ENCODE peak calls at places on chromosomes 1 and 21, in eight cellular contexts. One of them, this sample, is unnamed.

GRCh38 chr1:46643368-46643775 is 24.8 kb downstream of the ATPAF1 start:
- DNase-seq in cardiac muscle cell: peak; percentile 82
- DNase-seq in fibroblast of lung: peak; percentile 92
- DNase-seq in astrocyte of the cerebellum: peak; percentile 76
- DNase-seq in GF-D8: no peak
- DNase-seq in mesothelial cell of epicardium: no peak
- DNase-seq in stimulated activated CD4-positive, alpha-beta T cell treated with anti-CD3 and anti-CD28 coated beads, Interleukin-12 subunit alpha, Interleukin-12 subunit beta, amount 100 ng/mL, for 4 hours: no peak
- DNase-seq in activated naive CD4-positive, alpha-beta T cell treated with Interleukin-2 at 50 U/mL for 16 hours: no peak
- DNase-seq in this sample: peak; percentile 91

GRCh38 chr1:89739013-89739843 is 81.6 kb upstream of the LRRC8D start:
- DNase-seq in mesothelial cell of epicardium: no peak
- DNase-seq in activated naive CD4-positive, alpha-beta T cell treated with Interleukin-2 at 50 U/mL for 16 hours: peak; percentile 58
- DNase-seq in astrocyte of the cerebellum: no peak
- DNase-seq in fibroblast of lung: peak; percentile 77
- DNase-seq in cardiac muscle cell: peak; percentile 43
- DNase-seq in stimulated activated CD4-positive, alpha-beta T cell treated with anti-CD3 and anti-CD28 coated beads, Interleukin-12 subunit alpha, Interleukin-12 subunit beta, amount 100 ng/mL, for 4 hours: peak; percentile 28
- DNase-seq in GF-D8: no peak
- DNase-seq in this sample: peak; percentile 29

GRCh38 chr1:220810179-220810653 is 23.5 kb downstream of the MTARC1 start:
- DNase-seq in stimulated activated CD4-positive, alpha-beta T cell treated with anti-CD3 and anti-CD28 coated beads, Interleukin-12 subunit alpha, Interleukin-12 subunit beta, amount 100 ng/mL, for 4 hours: peak; percentile 67
- DNase-seq in fibroblast of lung: peak; percentile 63
- DNase-seq in cardiac muscle cell: peak; percentile 87
- DNase-seq in GF-D8: peak; percentile 2
- DNase-seq in astrocyte of the cerebellum: peak; percentile 38
- DNase-seq in mesothelial cell of epicardium: peak; percentile 66
- DNase-seq in activated naive CD4-positive, alpha-beta T cell treated with Interleukin-2 at 50 U/mL for 16 hours: peak; percentile 70
- DNase-seq in this sample: peak; percentile 82

GRCh38 chr1:54284781-54285563 is 85.0 kb downstream of the MRPL37 start:
- DNase-seq in activated naive CD4-positive, alpha-beta T cell treated with Interleukin-2 at 50 U/mL for 16 hours: no peak
- DNase-seq in cardiac muscle cell: no peak
- DNase-seq in astrocyte of the cerebellum: no peak
- DNase-seq in stimulated activated CD4-positive, alpha-beta T cell treated with anti-CD3 and anti-CD28 coated beads, Interleukin-12 subunit alpha, Interleukin-12 subunit beta, amount 100 ng/mL, for 4 hours: no peak
- DNase-seq in fibroblast of lung: no peak
- DNase-seq in mesothelial cell of epicardium: no peak
- DNase-seq in GF-D8: no peak
- DNase-seq in this sample: no peak

GRCh38 chr1:227729144-227729880 is 5.8 kb downstream of the JMJD4 start:
- DNase-seq in cardiac muscle cell: no peak
- DNase-seq in mesothelial cell of epicardium: no peak
- DNase-seq in activated naive CD4-positive, alpha-beta T cell treated with Interleukin-2 at 50 U/mL for 16 hours: no peak
- DNase-seq in GF-D8: no peak
- DNase-seq in fibroblast of lung: no peak
- DNase-seq in stimulated activated CD4-positive, alpha-beta T cell treated with anti-CD3 and anti-CD28 coated beads, Interleukin-12 subunit alpha, Interleukin-12 subunit beta, amount 100 ng/mL, for 4 hours: no peak
- DNase-seq in astrocyte of the cerebellum: no peak
- DNase-seq in this sample: no peak

GRCh38 chr1:32811265-32811664 is 5.9 kb downstream of the YARS1 start:
- DNase-seq in stimulated activated CD4-positive, alpha-beta T cell treated with anti-CD3 and anti-CD28 coated beads, Interleukin-12 subunit alpha, Interleukin-12 subunit beta, amount 100 ng/mL, for 4 hours: no peak
- DNase-seq in cardiac muscle cell: no peak
- DNase-seq in activated naive CD4-positive, alpha-beta T cell treated with Interleukin-2 at 50 U/mL for 16 hours: no peak
- DNase-seq in GF-D8: no peak
- DNase-seq in astrocyte of the cerebellum: no peak
- DNase-seq in fibroblast of lung: no peak
- DNase-seq in mesothelial cell of epicardium: no peak
- DNase-seq in this sample: no peak

GRCh38 chr1:167434306-167434705 is 84.0 kb downstream of the CD247 start:
- DNase-seq in astrocyte of the cerebellum: no peak
- DNase-seq in stimulated activated CD4-positive, alpha-beta T cell treated with anti-CD3 and anti-CD28 coated beads, Interleukin-12 subunit alpha, Interleukin-12 subunit beta, amount 100 ng/mL, for 4 hours: no peak
- DNase-seq in fibroblast of lung: no peak
- DNase-seq in cardiac muscle cell: no peak
- DNase-seq in mesothelial cell of epicardium: no peak
- DNase-seq in GF-D8: no peak
- DNase-seq in activated naive CD4-positive, alpha-beta T cell treated with Interleukin-2 at 50 U/mL for 16 hours: no peak
- DNase-seq in this sample: no peak

GRCh38 chr1:214494706-214495105 is 56.7 kb downstream of the PTPN14 start:
- DNase-seq in astrocyte of the cerebellum: peak; percentile 34
- DNase-seq in mesothelial cell of epicardium: no peak
- DNase-seq in GF-D8: no peak
- DNase-seq in activated naive CD4-positive, alpha-beta T cell treated with Interleukin-2 at 50 U/mL for 16 hours: no peak
- DNase-seq in fibroblast of lung: peak; percentile 88
- DNase-seq in cardiac muscle cell: no peak
- DNase-seq in stimulated activated CD4-positive, alpha-beta T cell treated with anti-CD3 and anti-CD28 coated beads, Interleukin-12 subunit alpha, Interleukin-12 subunit beta, amount 100 ng/mL, for 4 hours: no peak
- DNase-seq in this sample: peak; percentile 43

GRCh38 chr1:246005067-246005466 is 502.0 kb downstream of the SMYD3 start:
- DNase-seq in astrocyte of the cerebellum: peak; percentile 96
- DNase-seq in activated naive CD4-positive, alpha-beta T cell treated with Interleukin-2 at 50 U/mL for 16 hours: no peak
- DNase-seq in cardiac muscle cell: peak; percentile 97
- DNase-seq in stimulated activated CD4-positive, alpha-beta T cell treated with anti-CD3 and anti-CD28 coated beads, Interleukin-12 subunit alpha, Interleukin-12 subunit beta, amount 100 ng/mL, for 4 hours: no peak
- DNase-seq in GF-D8: no peak
- DNase-seq in mesothelial cell of epicardium: no peak
- DNase-seq in fibroblast of lung: peak; percentile 99
- DNase-seq in this sample: peak; percentile 99

GRCh38 chr1:117735045-117735992 is 129.5 kb downstream of the TENT5C start:
- DNase-seq in cardiac muscle cell: peak; percentile 65
- DNase-seq in stimulated activated CD4-positive, alpha-beta T cell treated with anti-CD3 and anti-CD28 coated beads, Interleukin-12 subunit alpha, Interleukin-12 subunit beta, amount 100 ng/mL, for 4 hours: no peak
- DNase-seq in activated naive CD4-positive, alpha-beta T cell treated with Interleukin-2 at 50 U/mL for 16 hours: peak; percentile 28
- DNase-seq in astrocyte of the cerebellum: peak; percentile 33
- DNase-seq in mesothelial cell of epicardium: no peak
- DNase-seq in fibroblast of lung: peak; percentile 60
- DNase-seq in GF-D8: no peak
- DNase-seq in this sample: peak; percentile 57

GRCh38 chr1:161890574-161890973 is 124.5 kb downstream of the ATF6 start:
- DNase-seq in astrocyte of the cerebellum: no peak
- DNase-seq in mesothelial cell of epicardium: no peak
- DNase-seq in stimulated activated CD4-positive, alpha-beta T cell treated with anti-CD3 and anti-CD28 coated beads, Interleukin-12 subunit alpha, Interleukin-12 subunit beta, amount 100 ng/mL, for 4 hours: no peak
- DNase-seq in activated naive CD4-positive, alpha-beta T cell treated with Interleukin-2 at 50 U/mL for 16 hours: no peak
- DNase-seq in GF-D8: no peak
- DNase-seq in cardiac muscle cell: no peak
- DNase-seq in fibroblast of lung: no peak
- DNase-seq in this sample: no peak

GRCh38 chr1:241396747-241397691 is 40.0 kb upstream of the RGS7 start:
- DNase-seq in mesothelial cell of epicardium: no peak
- DNase-seq in astrocyte of the cerebellum: no peak
- DNase-seq in GF-D8: no peak
- DNase-seq in activated naive CD4-positive, alpha-beta T cell treated with Interleukin-2 at 50 U/mL for 16 hours: no peak
- DNase-seq in fibroblast of lung: no peak
- DNase-seq in stimulated activated CD4-positive, alpha-beta T cell treated with anti-CD3 and anti-CD28 coated beads, Interleukin-12 subunit alpha, Interleukin-12 subunit beta, amount 100 ng/mL, for 4 hours: no peak
- DNase-seq in cardiac muscle cell: no peak
- DNase-seq in this sample: no peak

GRCh38 chr1:93042134-93042821 is 36.8 kb upstream of the MTF2 start:
- DNase-seq in stimulated activated CD4-positive, alpha-beta T cell treated with anti-CD3 and anti-CD28 coated beads, Interleukin-12 subunit alpha, Interleukin-12 subunit beta, amount 100 ng/mL, for 4 hours: no peak
- DNase-seq in mesothelial cell of epicardium: no peak
- DNase-seq in fibroblast of lung: no peak
- DNase-seq in astrocyte of the cerebellum: no peak
- DNase-seq in cardiac muscle cell: no peak
- DNase-seq in GF-D8: no peak
- DNase-seq in activated naive CD4-positive, alpha-beta T cell treated with Interleukin-2 at 50 U/mL for 16 hours: peak; percentile 8
- DNase-seq in this sample: no peak

GRCh38 chr1:94105501-94105952 is 15.4 kb downstream of the ABCA4 start:
- DNase-seq in astrocyte of the cerebellum: no peak
- DNase-seq in GF-D8: no peak
- DNase-seq in activated naive CD4-positive, alpha-beta T cell treated with Interleukin-2 at 50 U/mL for 16 hours: no peak
- DNase-seq in mesothelial cell of epicardium: peak; percentile 47
- DNase-seq in cardiac muscle cell: no peak
- DNase-seq in stimulated activated CD4-positive, alpha-beta T cell treated with anti-CD3 and anti-CD28 coated beads, Interleukin-12 subunit alpha, Interleukin-12 subunit beta, amount 100 ng/mL, for 4 hours: no peak
- DNase-seq in fibroblast of lung: no peak
- DNase-seq in this sample: no peak

GRCh38 chr1:110393691-110394564 is 3.1 kb upstream of the SLC16A4 start:
- DNase-seq in cardiac muscle cell: peak; percentile 72
- DNase-seq in mesothelial cell of epicardium: no peak
- DNase-seq in GF-D8: no peak
- DNase-seq in astrocyte of the cerebellum: peak; percentile 50
- DNase-seq in activated naive CD4-positive, alpha-beta T cell treated with Interleukin-2 at 50 U/mL for 16 hours: no peak
- DNase-seq in stimulated activated CD4-positive, alpha-beta T cell treated with anti-CD3 and anti-CD28 coated beads, Interleukin-12 subunit alpha, Interleukin-12 subunit beta, amount 100 ng/mL, for 4 hours: no peak
- DNase-seq in fibroblast of lung: peak; percentile 85
- DNase-seq in this sample: peak; percentile 85

GRCh38 chr1:74197657-74198552 is at the start of the genes FPGT and LRRIQ3:
- DNase-seq in fibroblast of lung: peak; percentile 90
- DNase-seq in mesothelial cell of epicardium: peak; percentile 90
- DNase-seq in GF-D8: peak; percentile 93
- DNase-seq in stimulated activated CD4-positive, alpha-beta T cell treated with anti-CD3 and anti-CD28 coated beads, Interleukin-12 subunit alpha, Interleukin-12 subunit beta, amount 100 ng/mL, for 4 hours: peak; percentile 97
- DNase-seq in activated naive CD4-positive, alpha-beta T cell treated with Interleukin-2 at 50 U/mL for 16 hours: peak; percentile 94
- DNase-seq in astrocyte of the cerebellum: peak; percentile 83
- DNase-seq in cardiac muscle cell: peak; percentile 97
- DNase-seq in this sample: peak; percentile 94

GRCh38 chr1:58457023-58457635 is 89.4 kb downstream of the OMA1 start:
- DNase-seq in stimulated activated CD4-positive, alpha-beta T cell treated with anti-CD3 and anti-CD28 coated beads, Interleukin-12 subunit alpha, Interleukin-12 subunit beta, amount 100 ng/mL, for 4 hours: no peak
- DNase-seq in cardiac muscle cell: no peak
- DNase-seq in activated naive CD4-positive, alpha-beta T cell treated with Interleukin-2 at 50 U/mL for 16 hours: no peak
- DNase-seq in mesothelial cell of epicardium: no peak
- DNase-seq in GF-D8: no peak
- DNase-seq in astrocyte of the cerebellum: no peak
- DNase-seq in fibroblast of lung: peak; percentile 19
- DNase-seq in this sample: no peak

GRCh38 chr21:44766014-44766817 is 35.4 kb downstream of the UBE2G2 start:
- DNase-seq in stimulated activated CD4-positive, alpha-beta T cell treated with anti-CD3 and anti-CD28 coated beads, Interleukin-12 subunit alpha, Interleukin-12 subunit beta, amount 100 ng/mL, for 4 hours: no peak
- DNase-seq in cardiac muscle cell: no peak
- DNase-seq in mesothelial cell of epicardium: no peak
- DNase-seq in fibroblast of lung: no peak
- DNase-seq in activated naive CD4-positive, alpha-beta T cell treated with Interleukin-2 at 50 U/mL for 16 hours: no peak
- DNase-seq in GF-D8: no peak
- DNase-seq in astrocyte of the cerebellum: no peak
- DNase-seq in this sample: no peak

GRCh38 chr21:33767236-33767635 is 124.9 kb downstream of the ITSN1 start:
- DNase-seq in activated naive CD4-positive, alpha-beta T cell treated with Interleukin-2 at 50 U/mL for 16 hours: no peak
- DNase-seq in astrocyte of the cerebellum: no peak
- DNase-seq in mesothelial cell of epicardium: no peak
- DNase-seq in cardiac muscle cell: no peak
- DNase-seq in GF-D8: no peak
- DNase-seq in stimulated activated CD4-positive, alpha-beta T cell treated with anti-CD3 and anti-CD28 coated beads, Interleukin-12 subunit alpha, Interleukin-12 subunit beta, amount 100 ng/mL, for 4 hours: no peak
- DNase-seq in fibroblast of lung: peak; percentile 72
- DNase-seq in this sample: peak; percentile 76

GRCh38 chr1:10622896-10623295 is 148.1 kb downstream of the PEX14 start:
- DNase-seq in cardiac muscle cell: no peak
- DNase-seq in stimulated activated CD4-positive, alpha-beta T cell treated with anti-CD3 and anti-CD28 coated beads, Interleukin-12 subunit alpha, Interleukin-12 subunit beta, amount 100 ng/mL, for 4 hours: no peak
- DNase-seq in GF-D8: no peak
- DNase-seq in mesothelial cell of epicardium: no peak
- DNase-seq in astrocyte of the cerebellum: no peak
- DNase-seq in activated naive CD4-positive, alpha-beta T cell treated with Interleukin-2 at 50 U/mL for 16 hours: no peak
- DNase-seq in fibroblast of lung: no peak
- DNase-seq in this sample: no peak

GRCh38 chr1:6443339-6444115 is 19.0 kb downstream of the ESPN start:
- DNase-seq in GF-D8: no peak
- DNase-seq in mesothelial cell of epicardium: no peak
- DNase-seq in fibroblast of lung: no peak
- DNase-seq in cardiac muscle cell: no peak
- DNase-seq in activated naive CD4-positive, alpha-beta T cell treated with Interleukin-2 at 50 U/mL for 16 hours: no peak
- DNase-seq in astrocyte of the cerebellum: no peak
- DNase-seq in stimulated activated CD4-positive, alpha-beta T cell treated with anti-CD3 and anti-CD28 coated beads, Interleukin-12 subunit alpha, Interleukin-12 subunit beta, amount 100 ng/mL, for 4 hours: no peak
- DNase-seq in this sample: no peak

GRCh38 chr1:11045428-11046269 is 1.4 kb downstream of the MASP2 start:
- DNase-seq in GF-D8: no peak
- DNase-seq in mesothelial cell of epicardium: no peak
- DNase-seq in activated naive CD4-positive, alpha-beta T cell treated with Interleukin-2 at 50 U/mL for 16 hours: no peak
- DNase-seq in cardiac muscle cell: no peak
- DNase-seq in stimulated activated CD4-positive, alpha-beta T cell treated with anti-CD3 and anti-CD28 coated beads, Interleukin-12 subunit alpha, Interleukin-12 subunit beta, amount 100 ng/mL, for 4 hours: no peak
- DNase-seq in fibroblast of lung: no peak
- DNase-seq in astrocyte of the cerebellum: no peak
- DNase-seq in this sample: no peak

GRCh38 chr1:157105988-157106812 is 6.6 kb upstream of the ETV3L start:
- DNase-seq in fibroblast of lung: peak; percentile 83
- DNase-seq in GF-D8: no peak
- DNase-seq in stimulated activated CD4-positive, alpha-beta T cell treated with anti-CD3 and anti-CD28 coated beads, Interleukin-12 subunit alpha, Interleukin-12 subunit beta, amount 100 ng/mL, for 4 hours: no peak
- DNase-seq in astrocyte of the cerebellum: peak; percentile 33
- DNase-seq in activated naive CD4-positive, alpha-beta T cell treated with Interleukin-2 at 50 U/mL for 16 hours: no peak
- DNase-seq in mesothelial cell of epicardium: no peak
- DNase-seq in cardiac muscle cell: peak; percentile 70
- DNase-seq in this sample: peak; percentile 79

GRCh38 chr1:200038645-200038986 is 11.1 kb downstream of the NR5A2 start:
- DNase-seq in astrocyte of the cerebellum: no peak
- DNase-seq in mesothelial cell of epicardium: no peak
- DNase-seq in GF-D8: no peak
- DNase-seq in fibroblast of lung: no peak
- DNase-seq in activated naive CD4-positive, alpha-beta T cell treated with Interleukin-2 at 50 U/mL for 16 hours: no peak
- DNase-seq in stimulated activated CD4-positive, alpha-beta T cell treated with anti-CD3 and anti-CD28 coated beads, Interleukin-12 subunit alpha, Interleukin-12 subunit beta, amount 100 ng/mL, for 4 hours: no peak
- DNase-seq in cardiac muscle cell: no peak
- DNase-seq in this sample: no peak

GRCh38 chr1:54922040-54922761 is 35.2 kb upstream of the DHCR24 start:
- DNase-seq in GF-D8: no peak
- DNase-seq in astrocyte of the cerebellum: no peak
- DNase-seq in activated naive CD4-positive, alpha-beta T cell treated with Interleukin-2 at 50 U/mL for 16 hours: no peak
- DNase-seq in cardiac muscle cell: no peak
- DNase-seq in fibroblast of lung: no peak
- DNase-seq in stimulated activated CD4-positive, alpha-beta T cell treated with anti-CD3 and anti-CD28 coated beads, Interleukin-12 subunit alpha, Interleukin-12 subunit beta, amount 100 ng/mL, for 4 hours: no peak
- DNase-seq in mesothelial cell of epicardium: no peak
- DNase-seq in this sample: no peak

GRCh38 chr1:23556661-23557470 is 2.4 kb downstream of the ID3 start:
- DNase-seq in mesothelial cell of epicardium: no peak
- DNase-seq in cardiac muscle cell: peak; percentile 73
- DNase-seq in GF-D8: no peak
- DNase-seq in fibroblast of lung: peak; percentile 74
- DNase-seq in astrocyte of the cerebellum: peak; percentile 57
- DNase-seq in stimulated activated CD4-positive, alpha-beta T cell treated with anti-CD3 and anti-CD28 coated beads, Interleukin-12 subunit alpha, Interleukin-12 subunit beta, amount 100 ng/mL, for 4 hours: no peak
- DNase-seq in activated naive CD4-positive, alpha-beta T cell treated with Interleukin-2 at 50 U/mL for 16 hours: no peak
- DNase-seq in this sample: peak; percentile 62

GRCh38 chr1:215114154-215114933 is 31.8 kb downstream of the KCNK2 start:
- DNase-seq in fibroblast of lung: peak; percentile 88
- DNase-seq in mesothelial cell of epicardium: no peak
- DNase-seq in cardiac muscle cell: peak; percentile 38
- DNase-seq in activated naive CD4-positive, alpha-beta T cell treated with Interleukin-2 at 50 U/mL for 16 hours: no peak
- DNase-seq in GF-D8: no peak
- DNase-seq in stimulated activated CD4-positive, alpha-beta T cell treated with anti-CD3 and anti-CD28 coated beads, Interleukin-12 subunit alpha, Interleukin-12 subunit beta, amount 100 ng/mL, for 4 hours: no peak
- DNase-seq in astrocyte of the cerebellum: peak; percentile 75
- DNase-seq in this sample: peak; percentile 89

GRCh38 chr1:224528900-224529299 is 87.2 kb upstream of the CNIH3 start:
- DNase-seq in stimulated activated CD4-positive, alpha-beta T cell treated with anti-CD3 and anti-CD28 coated beads, Interleukin-12 subunit alpha, Interleukin-12 subunit beta, amount 100 ng/mL, for 4 hours: no peak
- DNase-seq in activated naive CD4-positive, alpha-beta T cell treated with Interleukin-2 at 50 U/mL for 16 hours: no peak
- DNase-seq in GF-D8: no peak
- DNase-seq in astrocyte of the cerebellum: no peak
- DNase-seq in fibroblast of lung: peak; percentile 92
- DNase-seq in mesothelial cell of epicardium: no peak
- DNase-seq in cardiac muscle cell: peak; percentile 68
- DNase-seq in this sample: peak; percentile 52

GRCh38 chr1:24673336-24673735 is 30.2 kb downstream of the SRRM1 start:
- DNase-seq in astrocyte of the cerebellum: no peak
- DNase-seq in fibroblast of lung: peak; percentile 46
- DNase-seq in activated naive CD4-positive, alpha-beta T cell treated with Interleukin-2 at 50 U/mL for 16 hours: no peak
- DNase-seq in cardiac muscle cell: no peak
- DNase-seq in mesothelial cell of epicardium: no peak
- DNase-seq in stimulated activated CD4-positive, alpha-beta T cell treated with anti-CD3 and anti-CD28 coated beads, Interleukin-12 subunit alpha, Interleukin-12 subunit beta, amount 100 ng/mL, for 4 hours: no peak
- DNase-seq in GF-D8: no peak
- DNase-seq in this sample: peak; percentile 53

GRCh38 chr1:221025391-221026355 is 146.4 kb downstream of the HLX start:
- DNase-seq in fibroblast of lung: no peak
- DNase-seq in GF-D8: no peak
- DNase-seq in astrocyte of the cerebellum: no peak
- DNase-seq in activated naive CD4-positive, alpha-beta T cell treated with Interleukin-2 at 50 U/mL for 16 hours: no peak
- DNase-seq in stimulated activated CD4-positive, alpha-beta T cell treated with anti-CD3 and anti-CD28 coated beads, Interleukin-12 subunit alpha, Interleukin-12 subunit beta, amount 100 ng/mL, for 4 hours: no peak
- DNase-seq in cardiac muscle cell: no peak
- DNase-seq in mesothelial cell of epicardium: no peak
- DNase-seq in this sample: peak; percentile 13

GRCh38 chr1:41226816-41227215 is 15.3 kb downstream of the SCMH1 start:
- DNase-seq in cardiac muscle cell: no peak
- DNase-seq in astrocyte of the cerebellum: no peak
- DNase-seq in mesothelial cell of epicardium: no peak
- DNase-seq in GF-D8: no peak
- DNase-seq in stimulated activated CD4-positive, alpha-beta T cell treated with anti-CD3 and anti-CD28 coated beads, Interleukin-12 subunit alpha, Interleukin-12 subunit beta, amount 100 ng/mL, for 4 hours: no peak
- DNase-seq in fibroblast of lung: no peak
- DNase-seq in activated naive CD4-positive, alpha-beta T cell treated with Interleukin-2 at 50 U/mL for 16 hours: no peak
- DNase-seq in this sample: no peak

GRCh38 chr1:204130989-204131892 is 20.6 kb downstream of the ETNK2 start:
- DNase-seq in cardiac muscle cell: peak; percentile 91
- DNase-seq in GF-D8: no peak
- DNase-seq in mesothelial cell of epicardium: no peak
- DNase-seq in fibroblast of lung: peak; percentile 87
- DNase-seq in astrocyte of the cerebellum: peak; percentile 87
- DNase-seq in stimulated activated CD4-positive, alpha-beta T cell treated with anti-CD3 and anti-CD28 coated beads, Interleukin-12 subunit alpha, Interleukin-12 subunit beta, amount 100 ng/mL, for 4 hours: no peak
- DNase-seq in activated naive CD4-positive, alpha-beta T cell treated with Interleukin-2 at 50 U/mL for 16 hours: no peak
- DNase-seq in this sample: peak; percentile 79

GRCh38 chr1:15669074-15669473 is 15.0 kb upstream of the PLEKHM2 start:
- DNase-seq in activated naive CD4-positive, alpha-beta T cell treated with Interleukin-2 at 50 U/mL for 16 hours: no peak
- DNase-seq in stimulated activated CD4-positive, alpha-beta T cell treated with anti-CD3 and anti-CD28 coated beads, Interleukin-12 subunit alpha, Interleukin-12 subunit beta, amount 100 ng/mL, for 4 hours: no peak
- DNase-seq in mesothelial cell of epicardium: no peak
- DNase-seq in astrocyte of the cerebellum: no peak
- DNase-seq in fibroblast of lung: no peak
- DNase-seq in GF-D8: no peak
- DNase-seq in cardiac muscle cell: no peak
- DNase-seq in this sample: no peak

GRCh38 chr1:24464378-24464770 is 38.3 kb upstream of the RCAN3 start:
- DNase-seq in GF-D8: no peak
- DNase-seq in cardiac muscle cell: no peak
- DNase-seq in activated naive CD4-positive, alpha-beta T cell treated with Interleukin-2 at 50 U/mL for 16 hours: no peak
- DNase-seq in fibroblast of lung: peak; percentile 41
- DNase-seq in mesothelial cell of epicardium: no peak
- DNase-seq in astrocyte of the cerebellum: no peak
- DNase-seq in stimulated activated CD4-positive, alpha-beta T cell treated with anti-CD3 and anti-CD28 coated beads, Interleukin-12 subunit alpha, Interleukin-12 subunit beta, amount 100 ng/mL, for 4 hours: no peak
- DNase-seq in this sample: peak; percentile 55

This sample was measured in AG10803.